ENCODE peak calls at places on chromosomes 7 and 10, in five cellular contexts. Y, U, Z, I and X are unnamed samples.

GRCh38 chr10:31622993-31623392 is 304.0 kb downstream of the ZEB1 start:
- DNase-seq in Y (no peak), I (no peak), U (no peak), Z (no peak), X (no peak)

GRCh38 chr10:119501690-119502089 is 40.8 kb downstream of the RGS10 start:
- DNase-seq in Z (no peak), Y (no peak), I (no peak), U (no peak), X (no peak)

GRCh38 chr7:140625908-140626868 is 14.4 kb downstream of the DENND2A start:
- DNase-seq in U (peak; percentile 69), Y (peak; percentile 68), I (no peak), Z (no peak), X (peak; percentile 97)

GRCh38 chr7:85927226-85927625 is 716.5 kb upstream of the GRM3 start:
- DNase-seq in U (no peak), Z (no peak), Y (no peak), I (no peak), X (no peak)

GRCh38 chr10:11442001-11442773 is 169.3 kb downstream of the USP6NL start:
- DNase-seq in I (no peak), U (no peak), Z (no peak), Y (no peak), X (no peak)

GRCh38 chr10:22491931-22492615 is 146.8 kb downstream of the SPAG6 start:
- DNase-seq in Y (no peak), U (no peak), Z (no peak), I (no peak), X (no peak)

GRCh38 chr7:156127166-156128134 is 315.2 kb upstream of the SHH start:
- DNase-seq in U (no peak), I (no peak), Y (no peak), Z (no peak), X (no peak)

GRCh38 chr10:110398419-110399162 is 93.9 kb upstream of the SMNDC1 start:
- DNase-seq in I (peak; percentile 80), Y (peak; percentile 98), U (no peak), Z (no peak), X (no peak)

GRCh38 chr7:30184804-30185487 is 50.2 kb downstream of the MTURN start:
- DNase-seq in U (no peak), Y (no peak), Z (no peak), I (peak; percentile 67), X (no peak)

GRCh38 chr7:82530361-82530760 is 86.8 kb upstream of the CACNA2D1 start:
- DNase-seq in I (no peak), U (no peak), Y (no peak), Z (no peak), X (no peak)

GRCh38 chr7:55517191-55517633 is 55.1 kb downstream of the VOPP1 start:
- DNase-seq in I (no peak), U (no peak), Y (no peak), Z (no peak), X (no peak)

GRCh38 chr7:73642834-73643233 is 18.5 kb upstream of the MLXIPL start:
- DNase-seq in Y (no peak), U (no peak), I (no peak), Z (no peak), X (no peak)

DNA sequence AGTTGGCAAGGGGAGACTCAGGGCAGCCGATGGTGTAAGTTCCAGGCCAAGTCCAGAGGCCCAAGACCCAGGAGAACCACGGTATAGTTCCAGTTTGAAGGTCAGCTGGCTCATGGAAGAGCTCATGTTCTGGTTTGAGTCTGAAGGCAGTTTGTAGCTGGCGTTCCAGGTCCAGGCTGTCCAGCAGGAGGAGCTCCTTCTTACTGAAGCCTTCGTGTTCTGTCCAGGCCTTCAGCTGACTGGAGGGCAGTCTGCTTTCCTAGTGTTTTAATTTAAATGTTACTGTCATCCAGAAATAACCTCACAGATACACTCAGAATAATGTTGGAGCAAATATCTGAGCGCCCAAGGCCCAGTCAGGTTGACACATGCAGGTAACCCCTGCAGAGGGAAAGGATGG is 4.2 kb downstream of the SUN1 start:
- DNase-seq in Y (peak; percentile 18), Z (no peak), U (peak; percentile 65), I (no peak), X (no peak)
- TF ChIP-seq CTCF in Y (peak; percentile 53), Z (peak; percentile 59), U (peak; percentile 63), I (peak; percentile 25), X (no peak)

DNA sequence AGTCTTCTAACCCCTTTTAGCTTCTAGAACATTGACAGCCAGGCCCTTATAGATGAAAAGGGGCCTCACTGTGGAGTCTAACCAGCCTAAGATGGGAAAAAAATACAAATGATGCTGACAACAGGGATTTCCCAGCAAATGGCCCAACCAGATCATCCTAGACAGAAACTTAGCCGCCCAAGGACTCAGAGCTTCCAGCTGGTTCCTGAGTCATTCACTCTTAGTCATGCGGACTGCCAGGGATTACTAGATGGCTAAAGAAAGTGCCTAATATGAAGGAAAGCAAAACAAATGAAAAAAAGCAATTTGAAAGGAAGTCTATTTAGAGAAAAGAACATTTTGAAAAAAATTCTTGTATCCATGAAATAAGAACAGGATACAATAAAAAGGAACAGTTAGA is 23.7 kb downstream of the TSPAN14 start:
- DNase-seq in I (no peak), Y (peak; percentile 79), Z (peak; percentile 58), U (no peak), X (no peak)
- TF ChIP-seq EP300 in I (no peak), Y (no peak), Z (no peak), U (no peak), X (no peak)

GRCh38 chr7:143434660-143435059 is 8.6 kb upstream of the TAS2R60 start:
- DNase-seq in U (no peak), I (no peak), Z (no peak), Y (no peak), X (no peak)
- TF ChIP-seq CTCF in U (no peak), I (no peak), Z (no peak), Y (no peak), X (no peak)

GRCh38 chr10:62632071-62632809 is 172.3 kb upstream of the ADO start:
- DNase-seq in U (no peak), Y (no peak), Z (no peak), I (peak; percentile 66), X (no peak)
- TF ChIP-seq EP300 in U (no peak), Y (no peak), Z (no peak), I (peak; percentile 70), X (no peak)

GRCh38 chr7:2668401-2668800 is 19.6 kb upstream of the AMZ1 start:
- DNase-seq in U (no peak), Y (peak; percentile 51), Z (no peak), I (no peak), X (no peak)

GRCh38 chr7:2670720-2671391 is 17.1 kb upstream of the AMZ1 start:
- DNase-seq in Z (peak; percentile 84), U (peak; percentile 96), I (peak; percentile 63), Y (peak; percentile 83), X (peak; percentile 78)

GRCh38 chr7:2667843-2668242 is 20.2 kb upstream of the AMZ1 start:
- DNase-seq in Y (no peak), U (no peak), I (no peak), Z (no peak), X (no peak)

GRCh38 chr7:2666588-2667250 is 21.3 kb upstream of the AMZ1 start:
- DNase-seq in I (no peak), Z (no peak), U (no peak), Y (no peak), X (no peak)

DNA sequence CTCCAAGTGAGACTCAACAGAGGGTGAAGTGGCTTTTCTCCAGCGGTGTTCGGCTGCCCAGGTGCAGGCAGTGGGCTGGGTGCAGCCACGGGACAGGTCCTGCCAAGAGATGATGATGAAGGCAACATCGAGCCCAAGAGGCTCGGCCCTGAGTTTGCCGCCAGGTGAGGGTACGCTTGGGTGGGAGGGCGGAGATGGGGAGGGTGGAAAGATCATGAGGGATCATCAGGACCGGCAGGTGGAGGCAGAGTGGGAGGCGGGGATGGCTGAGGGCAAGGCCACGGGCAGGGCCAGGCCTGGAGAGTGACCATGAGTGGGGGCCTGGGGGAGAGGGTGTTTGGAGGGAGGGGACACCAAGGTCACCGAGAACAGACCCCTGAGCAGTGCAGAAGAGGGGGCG is 17.8 kb upstream of the AMZ1 start:
- DNase-seq in Z (no peak), I (no peak), Y (no peak), U (no peak), X (no peak)
- TF ChIP-seq CTCF in Z (no peak), I (no peak), Y (no peak), U (no peak), X (no peak)

DNA sequence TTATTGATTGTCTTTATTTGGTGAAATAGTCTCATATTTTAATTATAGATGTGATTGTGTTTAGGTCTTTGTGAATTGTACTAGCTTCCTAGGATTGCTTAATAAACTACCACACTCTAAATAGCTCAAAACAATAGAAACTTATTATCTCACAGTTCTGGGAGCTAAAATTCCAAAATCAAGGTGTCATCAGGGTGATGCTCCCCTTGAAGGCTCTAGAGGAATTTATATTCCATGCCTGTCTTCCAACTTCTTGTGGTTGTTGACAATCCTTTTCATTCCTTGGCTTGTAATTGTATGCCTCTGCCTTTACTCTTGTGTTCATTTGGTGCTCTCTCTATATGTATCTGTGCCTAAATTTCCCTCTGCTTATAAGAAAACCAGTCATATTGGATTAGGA is 155.3 kb upstream of the AKR1E2 start:
- DNase-seq in U (no peak), I (no peak), Y (no peak), Z (no peak), X (no peak)
- TF ChIP-seq EP300 in U (peak; percentile 67), I (no peak), Y (no peak), Z (no peak), X (no peak)

GRCh38 chr7:106178593-106179134 is 66.6 kb upstream of the SYPL1 start:
- DNase-seq in U (no peak), Y (peak; percentile 21), Z (no peak), I (peak; percentile 43), X (no peak)
- TF ChIP-seq CTCF in U (peak; percentile 63), Y (peak; percentile 53), Z (peak; percentile 61), I (peak; percentile 15), X (no peak)

GRCh38 chr7:69237541-69237940 is 360.7 kb upstream of the AUTS2 start:
- DNase-seq in I (no peak), Z (no peak), U (no peak), Y (no peak), X (no peak)

GRCh38 chr7:69228212-69228811 is 370.0 kb upstream of the AUTS2 start:
- DNase-seq in I (no peak), Y (no peak), Z (no peak), U (no peak), X (no peak)

DNA sequence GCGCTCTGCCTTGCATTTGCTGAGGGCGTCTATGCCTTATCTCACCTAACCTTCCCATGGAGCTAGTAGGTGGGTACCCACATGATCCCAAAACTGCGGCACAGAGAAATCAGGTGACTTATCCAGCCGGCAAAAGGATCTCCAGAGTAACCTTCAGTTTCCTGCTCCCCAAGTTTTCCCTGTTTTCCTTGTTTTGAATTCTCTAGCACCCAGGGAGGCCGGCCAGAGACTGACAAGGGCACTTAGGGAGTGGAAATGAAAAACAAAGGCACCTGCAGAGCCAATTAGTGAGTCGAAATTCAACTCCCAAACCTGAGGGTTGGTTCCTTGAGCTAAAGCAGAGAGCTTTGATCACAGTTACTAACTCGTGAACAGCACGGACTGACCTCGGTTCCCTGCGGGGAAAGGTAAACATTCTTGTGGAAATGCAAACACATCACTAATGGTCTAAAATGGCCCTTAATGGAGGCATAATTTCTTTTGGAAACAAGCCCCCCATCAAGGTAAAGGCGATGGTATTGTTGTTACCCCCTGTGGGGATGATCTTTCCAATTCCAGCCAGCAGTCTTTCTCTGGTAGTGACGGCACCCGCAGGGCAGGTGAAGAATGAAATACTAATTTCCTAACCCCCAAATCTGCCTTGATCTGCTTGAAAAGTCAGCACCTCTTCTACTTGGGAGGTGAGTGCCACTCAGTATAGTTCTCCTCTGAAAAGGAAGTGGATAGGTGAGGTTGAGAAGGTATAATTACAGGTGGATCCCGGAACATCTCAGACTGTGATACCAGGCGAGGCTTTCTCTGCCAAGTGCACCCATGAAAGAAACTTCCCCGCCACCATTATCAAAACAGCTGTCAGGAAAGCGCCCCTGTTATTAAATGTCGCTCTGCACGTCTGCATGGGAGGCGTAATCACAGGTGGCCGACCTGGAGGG is 365.6 kb upstream of the AUTS2 start:
- DNase-seq in Y (no peak), Z (no peak), I (no peak), U (no peak), X (no peak)
- TF ChIP-seq EP300 in Y (no peak), Z (no peak), I (no peak), U (no peak), X (no peak)